ENCODE peak calls at places on chromosome 10, in ten cellular contexts. B is body of pancreas; F is RKO; G is mammary epithelial cell; E is lower lobe of right lung; L is ACHN; J is Kasumi-1; A is activated T-cell treated with anti-CD3 and anti-CD28 coated beads, Interleukin-2, amount 50 U/mL, for 48 hours; C is AG08396; R is NCI-H1694 treated with DMSO at 0.1 percent for 48 hours. U is an unnamed sample.

GRCh38 chr10:74511051-74511450 is 315.3 kb upstream of the KAT6B start:
- DNase-seq in B (no peak), F (no peak), G (no peak), E (no peak), L (no peak), J (no peak), A (no peak), C (no peak), R (no peak), U (no peak)

GRCh38 chr10:62224606-62225005 is 44.0 kb downstream of the RTKN2 start:
- DNase-seq in B (peak; percentile 19), F (no peak), G (peak; percentile 43), E (no peak), L (peak; percentile 63), J (no peak), A (no peak), C (peak; percentile 54), R (no peak), U (no peak)

GRCh38 chr10:26222563-26222962 is 6.0 kb downstream of the GAD2 start:
- DNase-seq in B (no peak), F (no peak), G (no peak), E (no peak), L (no peak), J (no peak), A (no peak), C (no peak), R (no peak), U (no peak)

GRCh38 chr10:88793747-88794299 is 8.7 kb upstream of the LIPM start:
- DNase-seq in B (no peak), F (peak; percentile 4), G (peak; percentile 67), E (no peak), L (peak; percentile 53), J (peak; percentile 22), A (no peak), C (no peak), R (no peak), U (no peak)

GRCh38 chr10:119359025-119359424 is 151.7 kb downstream of the GRK5 start:
- DNase-seq in B (no peak), F (no peak), G (no peak), E (no peak), L (no peak), J (no peak), A (no peak), C (no peak), R (no peak), U (no peak)

GRCh38 chr10:4902571-4903011 is 60.6 kb upstream of the AKR1C1 start:
- DNase-seq in B (peak; percentile 77), F (no peak), G (peak; percentile 71), E (no peak), L (no peak), J (no peak), A (peak; percentile 35), C (no peak), R (no peak), U (no peak)

GRCh38 chr10:86968271-86968993 is at the start of gene ADIRF:
- DNase-seq in B (peak; percentile 72), F (peak; percentile 32), G (peak; percentile 86), E (peak; percentile 81), L (no peak), J (no peak), A (no peak), C (peak; percentile 57), R (peak; percentile 55), U (no peak)

GRCh38 chr10:93150289-93150688 is 76.6 kb downstream of the CYP26A1 start:
- DNase-seq in B (no peak), F (no peak), G (peak; percentile 92), E (no peak), L (no peak), J (peak; percentile 38), A (no peak), C (no peak), R (no peak), U (no peak)

GRCh38 chr10:15349133-15349532 is 22.0 kb downstream of the FAM171A1 start:
- DNase-seq in B (no peak), F (no peak), G (no peak), E (no peak), L (no peak), J (no peak), A (no peak), C (no peak), R (no peak), U (no peak)

GRCh38 chr10:73060738-73061635 is 35.7 kb downstream of the P4HA1 start:
- DNase-seq in B (no peak), F (peak; percentile 62), G (peak; percentile 37), E (no peak), L (peak; percentile 65), J (peak; percentile 31), A (no peak), C (peak; percentile 11), R (peak; percentile 45), U (no peak)

GRCh38 chr10:7501157-7501556 is 90.3 kb upstream of the SFMBT2 start:
- DNase-seq in B (no peak), F (no peak), G (no peak), E (no peak), L (no peak), J (no peak), A (no peak), C (no peak), R (no peak), U (no peak)

GRCh38 chr10:92112462-92112861 is 178.4 kb downstream of the CPEB3 start:
- DNase-seq in B (no peak), F (no peak), G (no peak), E (no peak), L (no peak), J (no peak), A (no peak), C (no peak), R (no peak), U (no peak)

GRCh38 chr10:116254422-116255152 is 18.4 kb downstream of the GFRA1 start:
- DNase-seq in B (no peak), F (no peak), G (no peak), E (no peak), L (no peak), J (no peak), A (no peak), C (no peak), R (no peak), U (no peak)

GRCh38 chr10:49734676-49735075 is 27.4 kb downstream of the OGDHL start:
- DNase-seq in B (no peak), F (no peak), G (peak; percentile 31), E (no peak), L (no peak), J (no peak), A (no peak), C (no peak), R (no peak), U (no peak)

GRCh38 chr10:79268717-79269116 is 78.6 kb upstream of the PPIF start:
- DNase-seq in B (no peak), F (no peak), G (no peak), E (no peak), L (no peak), J (peak; percentile 21), A (no peak), C (no peak), R (no peak), U (no peak)

GRCh38 chr10:133124357-133125211 is 35.4 kb upstream of the KNDC1 start:
- DNase-seq in B (peak; percentile 32), F (no peak), G (no peak), E (peak; percentile 56), L (peak; percentile 21), J (peak; percentile 33), A (no peak), C (peak; percentile 76), R (no peak), U (no peak)

GRCh38 chr10:119401671-119402395 is 140.7 kb downstream of the RGS10 start:
- DNase-seq in B (peak; percentile 28), F (peak; percentile 78), G (peak; percentile 77), E (peak; percentile 43), L (peak; percentile 61), J (no peak), A (no peak), C (peak; percentile 98), R (no peak), U (no peak)

GRCh38 chr10:17655009-17655408 is 11.1 kb downstream of the STAM start:
- DNase-seq in B (no peak), F (no peak), G (no peak), E (no peak), L (no peak), J (no peak), A (no peak), C (no peak), R (no peak), U (no peak)

GRCh38 chr10:121797490-121797889 is 130.3 kb downstream of the ATE1 start:
- DNase-seq in B (no peak), F (no peak), G (no peak), E (no peak), L (no peak), J (peak; percentile 42), A (no peak), C (no peak), R (no peak), U (no peak)

GRCh38 chr10:30708234-30708633 is 78.7 kb upstream of the LYZL2 start:
- DNase-seq in B (no peak), F (no peak), G (no peak), E (no peak), L (no peak), J (no peak), A (no peak), C (no peak), R (no peak), U (no peak)